ENCODE peak calls at places on chromosomes 6 and 20, in ten cellular contexts. H, V, J, Z, G, A, X, F, B and T are unnamed samples.
A peak's percentile ranks its signal among the peaks of the same experiment; 100 is the strongest.

GRCh38 chr20:23125625-23126191 is 39.6 kb upstream of the CD93 start:
- DNase-seq in H (no peak), V (no peak), J (no peak), Z (no peak), G (no peak), A (no peak), X (peak; percentile 73), F (no peak), B (no peak), T (peak; percentile 48)

GRCh38 chr6:89763550-89763949 is 56.0 kb downstream of the MDN1 start:
- DNase-seq in H (no peak), V (no peak), J (peak; percentile 3), Z (no peak), G (no peak), A (no peak), X (peak; percentile 56), F (no peak), B (no peak), T (no peak)

GRCh38 chr6:134410531-134410930 is 92.6 kb upstream of the SGK1 start:
- DNase-seq in H (no peak), V (no peak), J (no peak), Z (no peak), G (no peak), A (no peak), X (no peak), F (no peak), B (no peak), T (no peak)

GRCh38 chr6:106363401-106364138 is 3.1 kb downstream of the CRYBG1 start:
- DNase-seq in H (no peak), V (no peak), J (no peak), Z (no peak), G (no peak), A (no peak), X (peak; percentile 10), F (no peak), B (no peak), T (no peak)

GRCh38 chr6:16179970-16180431 is 51.1 kb downstream of the MYLIP start:
- DNase-seq in H (no peak), V (peak; percentile 22), J (no peak), Z (no peak), G (peak; percentile 5), A (no peak), X (no peak), F (peak; percentile 28), B (no peak), T (no peak)

GRCh38 chr20:17678295-17678694 is 3.7 kb downstream of the RRBP1 start:
- DNase-seq in H (no peak), V (no peak), J (no peak), Z (no peak), G (no peak), A (no peak), X (no peak), F (no peak), B (no peak), T (no peak)

GRCh38 chr6:122780114-122780513 is 598 bp downstream of the FABP7 start:
- DNase-seq in H (no peak), V (no peak), J (no peak), Z (no peak), G (no peak), A (no peak), X (no peak), F (no peak), B (no peak), T (no peak)

GRCh38 chr20:62063601-62063980 is 2.1 kb downstream of the TAF4 start:
- DNase-seq in H (no peak), V (no peak), J (no peak), Z (no peak), G (no peak), A (peak; percentile 62), X (peak; percentile 15), F (no peak), B (no peak), T (peak; percentile 59)

GRCh38 chr6:90025418-90026089 is 131.3 kb downstream of the GJA10 start:
- DNase-seq in H (no peak), V (peak; percentile 41), J (peak; percentile 82), Z (peak; percentile 13), G (peak; percentile 20), A (no peak), X (peak; percentile 93), F (no peak), B (peak; percentile 90), T (peak; percentile 55)

GRCh38 chr6:13396241-13396792 is 68.0 kb upstream of the TBC1D7 start:
- DNase-seq in H (no peak), V (no peak), J (no peak), Z (no peak), G (no peak), A (no peak), X (no peak), F (no peak), B (no peak), T (no peak)

GRCh38 chr6:10409160-10409765 is 5.6 kb downstream of the TFAP2A start:
- DNase-seq in H (no peak), V (no peak), J (no peak), Z (no peak), G (no peak), A (no peak), X (no peak), F (no peak), B (no peak), T (no peak)

GRCh38 chr20:45892049-45892816 is 1.1 kb downstream of the CTSA start:
- DNase-seq in H (no peak), V (no peak), J (no peak), Z (no peak), G (no peak), A (no peak), X (peak; percentile 73), F (no peak), B (no peak), T (peak; percentile 51)